ENCODE peak calls at places on chromosomes 2 and 18, in five cellular contexts. One of them, this sample, is unnamed.

GRCh38 chr2:190867182-190867581 is 13.4 kb upstream of the GLS start:
- DNase-seq in heart left ventricle: no peak
- DNase-seq in tibial nerve: no peak
- DNase-seq in A549: no peak
- DNase-seq in H1: no peak
- DNase-seq in this sample: no peak

GRCh38 chr2:195411219-195411687 is 245.8 kb upstream of the SLC39A10 start:
- DNase-seq in tibial nerve: no peak
- DNase-seq in H1: no peak
- DNase-seq in heart left ventricle: no peak
- DNase-seq in A549: no peak
- DNase-seq in this sample: no peak

GRCh38 chr2:45288532-45288931 is 279.3 kb upstream of the SIX2 start:
- DNase-seq in heart left ventricle: no peak
- DNase-seq in tibial nerve: no peak
- DNase-seq in H1: no peak
- DNase-seq in A549: no peak
- DNase-seq in this sample: no peak

GRCh38 chr2:70705160-70705850 is 62.7 kb downstream of the ADD2 start:
- DNase-seq in heart left ventricle: no peak
- DNase-seq in A549: no peak
- DNase-seq in tibial nerve: no peak
- DNase-seq in H1: no peak
- DNase-seq in this sample: no peak

GRCh38 chr2:221025397-221025796 is 546.7 kb downstream of the EPHA4 start:
- DNase-seq in H1: no peak
- DNase-seq in A549: no peak
- DNase-seq in tibial nerve: no peak
- DNase-seq in heart left ventricle: no peak
- DNase-seq in this sample: no peak

GRCh38 chr2:190499273-190499672 is 35.2 kb downstream of the NEMP2 start:
- DNase-seq in H1: no peak
- DNase-seq in A549: no peak
- DNase-seq in tibial nerve: no peak
- DNase-seq in heart left ventricle: no peak
- DNase-seq in this sample: no peak

GRCh38 chr2:82282111-82282882 is 1977.7 kb upstream of the LRRTM1 start:
- DNase-seq in heart left ventricle: no peak
- DNase-seq in tibial nerve: no peak
- DNase-seq in H1: peak
- DNase-seq in A549: no peak
- DNase-seq in this sample: no peak

GRCh38 chr2:17813015-17813741 is 3.1 kb upstream of the MSGN1 start:
- DNase-seq in heart left ventricle: no peak
- DNase-seq in H1: no peak
- DNase-seq in A549: no peak
- DNase-seq in tibial nerve: no peak
- DNase-seq in this sample: peak

GRCh38 chr2:163664610-163665009 is 71.2 kb downstream of the FIGN start:
- DNase-seq in H1: no peak
- DNase-seq in A549: no peak
- DNase-seq in heart left ventricle: no peak
- DNase-seq in tibial nerve: no peak
- DNase-seq in this sample: no peak

GRCh38 chr2:219073413-219074129 is 12.8 kb upstream of the IHH start:
- DNase-seq in A549: peak
- DNase-seq in H1: no peak
- DNase-seq in tibial nerve: no peak
- DNase-seq in heart left ventricle: no peak
- DNase-seq in this sample: peak

GRCh38 chr18:478679-479078 is 21.8 kb downstream of the COLEC12 start:
- DNase-seq in heart left ventricle: no peak
- DNase-seq in tibial nerve: no peak
- DNase-seq in H1: no peak
- DNase-seq in A549: no peak
- DNase-seq in this sample: no peak

GRCh38 chr2:239607795-239608171 is 207.0 kb upstream of the HDAC4 start:
- DNase-seq in tibial nerve: no peak
- DNase-seq in H1: no peak
- DNase-seq in heart left ventricle: no peak
- DNase-seq in A549: no peak
- DNase-seq in this sample: no peak

GRCh38 chr2:219369447-219369861 is 18.3 kb downstream of the DNPEP start:
- DNase-seq in H1: no peak
- DNase-seq in tibial nerve: peak
- DNase-seq in A549: no peak
- DNase-seq in heart left ventricle: peak
- DNase-seq in this sample: peak

GRCh38 chr18:66616523-66616983 is 12.7 kb upstream of the CDH19 start:
- DNase-seq in A549: no peak
- DNase-seq in H1: no peak
- DNase-seq in heart left ventricle: no peak
- DNase-seq in tibial nerve: no peak
- DNase-seq in this sample: no peak

GRCh38 chr2:113278812-113279139 is at the start of gene PAX8:
- DNase-seq in H1: no peak
- DNase-seq in tibial nerve: no peak
- DNase-seq in A549: no peak
- DNase-seq in heart left ventricle: no peak
- DNase-seq in this sample: no peak

GRCh38 chr2:120443946-120444345 is 98.0 kb downstream of the INHBB start:
- DNase-seq in heart left ventricle: no peak
- DNase-seq in H1: no peak
- DNase-seq in tibial nerve: no peak
- DNase-seq in A549: no peak
- DNase-seq in this sample: no peak

GRCh38 chr2:165634855-165635254 is 159.2 kb downstream of the GALNT3 start:
- DNase-seq in A549: no peak
- DNase-seq in heart left ventricle: peak
- DNase-seq in tibial nerve: peak
- DNase-seq in H1: peak
- DNase-seq in this sample: no peak

GRCh38 chr2:160241251-160242137 is 41.4 kb upstream of the ITGB6 start:
- DNase-seq in A549: peak
- DNase-seq in tibial nerve: peak
- DNase-seq in H1: no peak
- DNase-seq in heart left ventricle: peak
- DNase-seq in this sample: peak

GRCh38 chr2:183063083-183063482 is 15.5 kb upstream of the DUSP19 start:
- DNase-seq in heart left ventricle: no peak
- DNase-seq in A549: peak
- DNase-seq in H1: no peak
- DNase-seq in tibial nerve: no peak
- DNase-seq in this sample: no peak

GRCh38 chr2:211833582-211834279 is 704.9 kb downstream of the ERBB4 start:
- DNase-seq in H1: no peak
- DNase-seq in tibial nerve: no peak
- DNase-seq in A549: no peak
- DNase-seq in heart left ventricle: no peak
- DNase-seq in this sample: no peak

GRCh38 chr18:36711813-36712444 is 116.9 kb downstream of the TPGS2 start:
- DNase-seq in tibial nerve: no peak
- DNase-seq in H1: no peak
- DNase-seq in heart left ventricle: peak
- DNase-seq in A549: peak
- DNase-seq in this sample: no peak

GRCh38 chr18:32893915-32894314 is 121.1 kb upstream of the KLHL14 start:
- DNase-seq in heart left ventricle: no peak
- DNase-seq in H1: no peak
- DNase-seq in tibial nerve: no peak
- DNase-seq in A549: peak
- DNase-seq in this sample: no peak

GRCh38 chr2:29174937-29175336 is 59.7 kb downstream of the CLIP4 start:
- DNase-seq in H1: no peak
- DNase-seq in heart left ventricle: no peak
- DNase-seq in tibial nerve: no peak
- DNase-seq in A549: no peak
- DNase-seq in this sample: no peak

GRCh38 chr2:166163775-166164174 is 36.0 kb upstream of the SCN1A start:
- DNase-seq in H1: no peak
- DNase-seq in A549: no peak
- DNase-seq in tibial nerve: no peak
- DNase-seq in heart left ventricle: no peak
- DNase-seq in this sample: no peak

GRCh38 chr18:55275042-55275897 is 312.7 kb downstream of the TCF4 start:
- DNase-seq in heart left ventricle: peak
- DNase-seq in H1: no peak
- DNase-seq in tibial nerve: peak
- DNase-seq in A549: no peak
- DNase-seq in this sample: no peak

GRCh38 chr2:133849341-133849740 is 281.1 kb upstream of the NCKAP5 start:
- DNase-seq in H1: no peak
- DNase-seq in tibial nerve: no peak
- DNase-seq in heart left ventricle: no peak
- DNase-seq in A549: no peak
- DNase-seq in this sample: no peak

GRCh38 chr2:158753561-158754302 is 41.4 kb upstream of the DAPL1 start:
- DNase-seq in tibial nerve: peak
- DNase-seq in heart left ventricle: no peak
- DNase-seq in H1: peak
- DNase-seq in A549: peak
- DNase-seq in this sample: peak

GRCh38 chr2:150781142-150781541 is 293.7 kb upstream of the RND3 start:
- DNase-seq in heart left ventricle: no peak
- DNase-seq in tibial nerve: no peak
- DNase-seq in A549: no peak
- DNase-seq in H1: no peak
- DNase-seq in this sample: no peak

GRCh38 chr2:144785253-144785652 is 265.3 kb upstream of the ZEB2 start:
- DNase-seq in H1: no peak
- DNase-seq in tibial nerve: no peak
- DNase-seq in heart left ventricle: no peak
- DNase-seq in A549: no peak
- DNase-seq in this sample: no peak

GRCh38 chr2:137942037-137942784 is 22.1 kb upstream of the HNMT start:
- DNase-seq in A549: no peak
- DNase-seq in heart left ventricle: no peak
- DNase-seq in tibial nerve: no peak
- DNase-seq in H1: no peak
- DNase-seq in this sample: no peak

GRCh38 chr2:65639156-65639876 is 206.9 kb upstream of the SPRED2 start:
- DNase-seq in tibial nerve: no peak
- DNase-seq in A549: no peak
- DNase-seq in heart left ventricle: no peak
- DNase-seq in H1: no peak
- DNase-seq in this sample: no peak

GRCh38 chr2:203870942-203871341 is 3.4 kb downstream of the CTLA4 start:
- DNase-seq in H1: no peak
- DNase-seq in heart left ventricle: no peak
- DNase-seq in tibial nerve: no peak
- DNase-seq in A549: no peak
- DNase-seq in this sample: no peak
- H3K27ac ChIP-seq in H1: no peak
- H3K27ac ChIP-seq in heart left ventricle: no peak
- H3K27ac ChIP-seq in tibial nerve: no peak
- H3K27ac ChIP-seq in A549: no peak
- H3K27ac ChIP-seq in this sample: no peak

GRCh38 chr2:59706729-59707128 is 846.7 kb downstream of the BCL11A start:
- DNase-seq in H1: no peak
- DNase-seq in heart left ventricle: no peak
- DNase-seq in A549: no peak
- DNase-seq in tibial nerve: no peak
- DNase-seq in this sample: no peak

GRCh38 chr2:59702026-59702425 is 851.4 kb downstream of the BCL11A start:
- DNase-seq in tibial nerve: no peak
- DNase-seq in A549: no peak
- DNase-seq in H1: no peak
- DNase-seq in heart left ventricle: no peak
- DNase-seq in this sample: no peak

GRCh38 chr2:59701271-59701994 is 852.0 kb downstream of the BCL11A start:
- DNase-seq in tibial nerve: no peak
- DNase-seq in heart left ventricle: no peak
- DNase-seq in H1: no peak
- DNase-seq in A549: no peak
- DNase-seq in this sample: no peak
- TF ChIP-seq POLR2A in tibial nerve: no peak
- TF ChIP-seq POLR2A in heart left ventricle: no peak
- TF ChIP-seq POLR2A in H1: no peak
- TF ChIP-seq POLR2A in A549: no peak
- TF ChIP-seq POLR2A in this sample: no peak

GRCh38 chr2:1744151-1744445 is 217 bp downstream of the PXDN start:
- DNase-seq in H1: no peak
- DNase-seq in A549: no peak
- DNase-seq in heart left ventricle: no peak
- DNase-seq in tibial nerve: no peak
- DNase-seq in this sample: no peak

GRCh38 chr2:1742300-1742679 is 2.0 kb downstream of the PXDN start:
- DNase-seq in tibial nerve: no peak
- DNase-seq in A549: no peak
- DNase-seq in H1: no peak
- DNase-seq in heart left ventricle: no peak
- DNase-seq in this sample: no peak

GRCh38 chr2:1743396-1744150 is 742 bp downstream of the PXDN start:
- DNase-seq in H1: no peak
- DNase-seq in heart left ventricle: no peak
- DNase-seq in A549: no peak
- DNase-seq in tibial nerve: no peak
- DNase-seq in this sample: no peak

GRCh38 chr2:1741851-1742250 is 2.5 kb downstream of the PXDN start:
- DNase-seq in H1: no peak
- DNase-seq in A549: no peak
- DNase-seq in heart left ventricle: no peak
- DNase-seq in tibial nerve: no peak
- DNase-seq in this sample: no peak

DNA sequence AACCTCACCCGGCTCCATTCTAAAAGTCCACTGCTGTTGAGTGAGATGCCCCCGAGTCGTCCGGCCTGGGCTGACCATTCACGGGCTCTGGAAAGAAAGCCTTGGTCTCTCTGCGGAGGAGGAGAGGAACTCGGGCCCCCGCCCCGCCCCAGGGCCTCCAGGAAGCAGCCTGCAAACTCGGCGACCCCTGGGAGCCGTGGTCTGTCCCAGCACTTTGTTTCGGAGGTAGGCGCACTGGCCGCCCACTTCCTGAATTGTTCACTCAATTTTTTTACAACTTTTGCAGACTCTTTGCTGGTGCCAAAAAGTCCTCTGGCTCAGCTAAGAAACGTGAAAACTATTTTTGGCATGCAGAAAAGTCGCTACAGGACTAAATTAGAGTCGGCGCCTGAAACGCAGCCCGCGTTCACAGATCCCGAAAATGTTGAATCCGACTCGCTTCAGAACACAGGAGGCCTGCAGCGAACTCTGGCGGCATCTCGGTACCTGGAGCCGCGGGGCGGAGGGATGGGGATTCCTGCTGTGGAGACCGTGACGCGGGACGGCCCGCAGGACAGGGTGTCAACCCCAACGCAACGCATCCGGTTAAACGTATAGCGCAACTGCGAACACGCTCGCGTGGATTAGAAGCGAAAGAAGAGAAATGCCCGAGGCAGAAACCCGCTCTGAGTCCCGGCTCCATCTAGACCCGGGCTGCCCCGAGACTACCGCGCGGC is 1.5 kb downstream of the PXDN start:
- DNase-seq in A549: peak
- DNase-seq in heart left ventricle: peak
- DNase-seq in H1: no peak
- DNase-seq in tibial nerve: peak
- DNase-seq in this sample: peak
- H3K4me3 ChIP-seq in A549: peak
- H3K4me3 ChIP-seq in heart left ventricle: peak
- H3K4me3 ChIP-seq in H1: peak
- H3K4me3 ChIP-seq in tibial nerve: peak
- H3K4me3 ChIP-seq in this sample: peak

GRCh38 chr2:207484444-207485391 is 45.0 kb upstream of the CREB1 start:
- DNase-seq in tibial nerve: no peak
- DNase-seq in H1: no peak
- DNase-seq in A549: no peak
- DNase-seq in heart left ventricle: no peak
- DNase-seq in this sample: no peak
- H3K27ac ChIP-seq in tibial nerve: no peak
- H3K27ac ChIP-seq in H1: no peak
- H3K27ac ChIP-seq in A549: peak
- H3K27ac ChIP-seq in heart left ventricle: peak
- H3K27ac ChIP-seq in this sample: no peak